ENCODE peak calls at places on chromosomes 1 and 21, in five cellular contexts. E is uterus, I is right lobe of liver, J is A549, A is thyroid gland. P is an unnamed sample.
A peak's percentile ranks its signal among the peaks of the same experiment; 100 is the strongest.

GRCh38 chr1:245418029-245418428 is 263.2 kb downstream of the KIF26B start:
- DNase-seq in A (no peak), E (no peak), J (no peak), I (no peak), P (no peak)

GRCh38 chr1:50873458-50874187 is 86.4 kb downstream of the FAF1 start:
- DNase-seq in J (peak; percentile 78), E (no peak), A (peak; percentile 24), I (no peak), P (no peak)

GRCh38 chr1:214551052-214551435 is 358 bp downstream of the PTPN14 start:
- DNase-seq in I (peak; percentile 37), J (no peak), A (no peak), E (peak; percentile 63), P (peak; percentile 66)

GRCh38 chr1:25861316-25862286 is 2.3 kb upstream of the AUNIP start:
- DNase-seq in E (no peak), I (no peak), A (no peak), J (no peak), P (no peak)

GRCh38 chr1:32813941-32814739 is 3.0 kb downstream of the YARS1 start:
- DNase-seq in J (peak; percentile 7), A (no peak), E (no peak), I (no peak), P (no peak)

GRCh38 chr1:152001631-152002584 is 8.2 kb upstream of the S100A10 start:
- DNase-seq in I (peak; percentile 77), E (peak; percentile 84), A (peak; percentile 93), J (peak; percentile 89), P (peak; percentile 89)

GRCh38 chr1:33082575-33083112 is 1.7 kb downstream of the AZIN2 start:
- DNase-seq in J (no peak), I (no peak), E (no peak), A (no peak), P (no peak)

GRCh38 chr1:9842073-9842711 is 18.4 kb upstream of the CLSTN1 start:
- DNase-seq in A (no peak), J (no peak), I (no peak), E (no peak), P (no peak)

GRCh38 chr1:175599212-175599681 is 144.1 kb downstream of the TNR start:
- DNase-seq in I (peak; percentile 25), J (no peak), A (no peak), E (no peak), P (no peak)

GRCh38 chr1:211132681-211133392 is 1.1 kb downstream of the KCNH1 start:
- DNase-seq in E (no peak), J (no peak), I (no peak), A (no peak), P (no peak)

GRCh38 chr21:28885853-28886177 is 106.9 kb downstream of the LTN1 start:
- DNase-seq in I (no peak), E (no peak), A (no peak), J (no peak), P (no peak)

GRCh38 chr1:91884459-91885290 is 1.3 kb downstream of the TGFBR3 start:
- DNase-seq in I (peak; percentile 61), J (peak; percentile 20), E (peak; percentile 29), A (peak; percentile 34), P (no peak)

GRCh38 chr1:41783189-41783639 is 135.5 kb downstream of the HIVEP3 start:
- DNase-seq in A (no peak), E (no peak), I (no peak), J (peak; percentile 48), P (no peak)

GRCh38 chr1:166952002-166952746 is 23.2 kb downstream of the ILDR2 start:
- DNase-seq in J (no peak), A (no peak), E (no peak), I (no peak), P (no peak)

GRCh38 chr1:205670611-205671430 is 9.5 kb downstream of the SLC45A3 start:
- DNase-seq in A (no peak), I (peak; percentile 62), E (no peak), J (no peak), P (no peak)

GRCh38 chr1:224300346-224300745 is 29.6 kb downstream of the NVL start:
- DNase-seq in A (no peak), E (no peak), I (no peak), J (peak; percentile 45), P (no peak)

GRCh38 chr1:19845166-19845954 is 30.3 kb upstream of the RNF186 start:
- DNase-seq in I (no peak), E (no peak), J (no peak), A (peak; percentile 39), P (no peak)

GRCh38 chr1:1144122-1144842 is 28.4 kb upstream of the C1orf159 start:
- DNase-seq in I (no peak), A (no peak), E (no peak), J (no peak), P (no peak)

GRCh38 chr1:237199026-237199425 is 157.0 kb downstream of the RYR2 start:
- DNase-seq in E (no peak), J (no peak), I (no peak), A (no peak), P (no peak)

GRCh38 chr1:208108646-208109330 is 135.4 kb downstream of the PLXNA2 start:
- DNase-seq in J (no peak), A (no peak), I (no peak), E (no peak), P (no peak)

GRCh38 chr21:44892095-44892494 is 18.6 kb upstream of the PTTG1IP start:
- DNase-seq in I (no peak), E (no peak), A (no peak), J (no peak), P (no peak)

GRCh38 chr1:19344372-19344810 is 32.3 kb downstream of the SLC66A1 start:
- DNase-seq in E (peak; percentile 70), A (peak; percentile 50), J (peak; percentile 44), I (peak; percentile 70), P (peak; percentile 68)

DNA sequence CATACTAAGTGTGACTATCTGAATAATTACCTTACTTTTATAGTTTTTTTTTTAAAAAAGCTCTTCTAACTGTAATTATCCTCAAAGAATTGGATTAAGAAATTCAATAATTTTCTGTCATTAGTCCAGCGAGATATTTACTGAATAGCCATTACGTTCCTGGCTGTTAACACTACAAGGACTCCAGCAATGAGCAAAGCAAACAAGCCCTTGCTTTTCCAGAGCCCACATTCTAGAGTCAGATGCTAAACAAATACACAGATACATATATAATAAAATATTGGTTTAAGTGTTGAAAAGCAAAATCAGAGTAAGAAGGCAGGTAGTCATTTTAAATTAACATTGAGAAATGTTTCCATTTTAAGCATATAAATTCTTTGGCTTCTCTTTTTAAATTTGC is 118.4 kb downstream of the ATF6 start:
- DNase-seq in E (no peak), J (no peak), I (no peak), A (no peak), P (no peak)
- H3K4me3 ChIP-seq in E (no peak overlapping the region), J (no peak overlapping the region), I (no peak overlapping the region), A (no peak overlapping the region), P (no peak overlapping the region)

DNA sequence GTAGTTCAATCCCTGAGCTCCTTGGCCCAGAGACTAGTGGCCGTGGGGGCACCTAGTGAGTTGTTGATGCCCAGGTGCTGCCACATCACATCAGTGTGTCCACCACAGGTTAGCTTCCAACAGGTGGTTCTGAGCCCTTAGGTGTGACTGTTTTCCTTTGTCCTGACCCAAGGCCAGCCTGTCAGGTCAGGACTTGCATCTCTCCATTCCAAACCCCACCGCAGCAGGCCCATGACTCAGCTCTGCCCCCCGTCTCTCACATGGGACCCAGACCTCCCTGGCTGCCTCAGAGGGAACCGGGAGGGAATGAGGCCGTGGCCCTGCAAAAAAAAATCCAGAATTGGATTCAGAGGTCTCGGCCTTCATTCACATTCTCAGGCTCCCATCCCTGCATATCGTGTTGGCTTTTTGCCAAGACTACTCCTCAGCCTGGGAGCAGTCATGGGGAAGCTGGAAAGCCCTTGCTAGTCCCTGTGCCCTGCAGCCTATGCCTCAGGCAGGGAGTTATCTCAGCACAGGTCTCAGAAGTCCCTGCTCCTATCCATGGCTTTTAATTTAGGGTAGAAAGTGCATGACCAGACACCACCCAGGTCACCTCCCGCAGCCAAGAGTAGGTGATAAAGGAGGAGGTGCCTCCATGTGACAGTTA is 7.2 kb downstream of the INAVA start:
- DNase-seq in E (no peak), I (no peak), A (no peak), J (no peak), P (no peak)
- H3K4me1 ChIP-seq in E (no peaks in the 10 kb centered on the region), I (no peaks in the 10 kb centered on the region), A (no peaks in the 10 kb centered on the region), J (peaks cover 99% of the 10 kb centered on the region), P (no peaks in the 10 kb centered on the region)

GRCh38 chr1:77558591-77559164 is 123.8 kb downstream of the ZZZ3 start:
- DNase-seq in J (no peak), I (no peak), E (no peak), A (no peak), P (no peak)

GRCh38 chr1:77562596-77563154 is 119.8 kb downstream of the ZZZ3 start:
- DNase-seq in I (no peak), E (no peak), A (no peak), J (no peak), P (no peak)

GRCh38 chr1:77557053-77557452 is 125.4 kb downstream of the ZZZ3 start:
- DNase-seq in E (no peak), J (no peak), A (no peak), I (no peak), P (no peak)

GRCh38 chr1:77565321-77565720 is 117.1 kb downstream of the ZZZ3 start:
- DNase-seq in E (no peak), I (no peak), A (no peak), J (no peak), P (no peak)

GRCh38 chr1:77560741-77561140 is 121.7 kb downstream of the ZZZ3 start:
- DNase-seq in E (no peak), I (no peak), A (no peak), J (no peak), P (no peak)
- TF ChIP-seq POLR2A in E (no peak), I (no peak), A (no peak), J (no peak), P (no peak)

DNA sequence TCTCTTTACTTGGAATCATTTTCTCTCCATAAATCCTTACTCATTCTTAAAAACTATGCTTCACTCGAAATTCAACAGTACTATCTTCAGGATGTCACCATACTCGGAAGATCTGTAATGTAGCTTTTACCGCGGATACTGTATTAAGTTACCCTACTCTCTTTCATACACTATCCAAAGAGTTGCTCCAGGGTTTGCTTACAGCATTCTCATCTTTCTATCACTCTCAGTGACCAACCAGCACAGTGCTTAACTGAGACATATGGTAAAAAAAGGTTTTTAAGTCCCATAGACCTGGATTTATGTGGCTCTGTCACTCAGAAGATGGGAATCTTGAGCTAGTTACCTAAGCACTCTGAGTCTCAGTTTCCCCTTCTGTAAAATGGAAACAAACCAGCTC is 15.8 kb downstream of the GTF2B start:
- DNase-seq in I (no peak), E (no peak), A (no peak), J (no peak), P (no peak)
- H3K4me3 ChIP-seq in I (no peak overlapping the region), E (no peak overlapping the region), A (no peak overlapping the region), J (no peak overlapping the region), P (no peak overlapping the region)